ENCODE peak calls at places on chromosomes 1 and 21, in ten cellular contexts. A, Q, U, E, Y, G, L, D, H and K are unnamed samples.

GRCh38 chr1:5485436-5485835 is 506.8 kb downstream of the NPHP4 start:
- DNase-seq in U (no peak), H (no peak), A (no peak), E (no peak), D (no peak), L (no peak), Y (no peak), G (no peak), Q (no peak), K (no peak)

GRCh38 chr21:44736291-44737004 is 25.1 kb upstream of the TSPEAR start:
- DNase-seq in Q (no peak), Y (peak), U (no peak), L (no peak), G (no peak), H (peak), D (no peak), A (no peak), E (no peak), K (no peak)

GRCh38 chr21:39637971-39638628 is 25.4 kb downstream of the B3GALT5 start:
- DNase-seq in G (no peak), Y (no peak), A (no peak), D (no peak), Q (no peak), U (no peak), H (peak), L (no peak), E (no peak), K (no peak)

GRCh38 chr1:215900684-215901083 is 333.6 kb downstream of the KCTD3 start:
- DNase-seq in A (peak), L (no peak), G (no peak), U (no peak), H (no peak), Y (no peak), Q (no peak), D (no peak), E (no peak), K (no peak)

GRCh38 chr1:6185635-6186382 is 5.7 kb upstream of the CHD5 start:
- DNase-seq in H (peak), Y (no peak), Q (no peak), E (no peak), D (peak), A (no peak), L (no peak), U (no peak), G (peak), K (no peak)

GRCh38 chr21:41766051-41766882 is 585 bp downstream of the RIPK4 start:
- DNase-seq in G (no peak), E (no peak), Q (no peak), H (no peak), U (no peak), L (no peak), D (peak), A (no peak), Y (no peak), K (no peak)

GRCh38 chr21:45454081-45454923 is 49.3 kb downstream of the COL18A1 start:
- DNase-seq in G (no peak), H (no peak), U (no peak), Y (no peak), L (no peak), E (no peak), D (no peak), Q (no peak), A (no peak), K (no peak)

GRCh38 chr1:59290173-59290954 is 6.5 kb upstream of the FGGY start:
- DNase-seq in U (peak), H (peak), Q (no peak), Y (no peak), D (peak), E (no peak), G (no peak), A (no peak), L (peak), K (peak)

GRCh38 chr1:15004396-15004795 is 149.2 kb upstream of the TMEM51 start:
- DNase-seq in A (no peak), U (no peak), H (no peak), L (no peak), Y (no peak), G (no peak), E (no peak), D (no peak), Q (no peak), K (no peak)

GRCh38 chr1:12097321-12097720 is 34.2 kb downstream of the TNFRSF8 start:
- DNase-seq in G (no peak), Q (no peak), H (no peak), D (no peak), U (no peak), A (no peak), L (no peak), Y (no peak), E (no peak), K (no peak)

GRCh38 chr1:198467342-198467741 is 73.1 kb downstream of the ATP6V1G3 start:
- DNase-seq in D (no peak), H (no peak), U (no peak), E (no peak), L (no peak), Q (no peak), Y (no peak), A (no peak), G (no peak), K (no peak)

GRCh38 chr21:25254491-25255174 is 352.6 kb downstream of the MRPL39 start:
- DNase-seq in G (no peak), L (no peak), E (no peak), Q (no peak), Y (no peak), A (no peak), D (no peak), U (no peak), H (no peak), K (no peak)

GRCh38 chr1:5945445-5945844 is 46.8 kb downstream of the NPHP4 start:
- DNase-seq in U (no peak), D (peak), Y (no peak), Q (no peak), L (no peak), E (no peak), H (no peak), G (no peak), A (no peak), K (no peak)

GRCh38 chr1:171793656-171794055 is 12.2 kb downstream of the METTL13 start:
- DNase-seq in U (no peak), H (no peak), E (no peak), L (no peak), G (no peak), A (no peak), Q (no peak), D (no peak), Y (no peak), K (no peak)

GRCh38 chr21:33924766-33925100 is 9.1 kb upstream of the ATP5PO start:
- DNase-seq in U (no peak), Y (no peak), E (no peak), D (no peak), H (peak), Q (no peak), G (no peak), A (no peak), L (no peak), K (no peak)

GRCh38 chr1:200243042-200243437 is 166.8 kb downstream of the ZNF281 start:
- DNase-seq in A (peak), U (no peak), Q (no peak), E (no peak), Y (no peak), L (no peak), H (peak), G (no peak), D (no peak), K (no peak)

GRCh38 chr1:68116643-68117235 is 66.3 kb upstream of the DIRAS3 start:
- DNase-seq in L (peak), D (peak), U (peak), E (no peak), A (no peak), Y (peak), G (peak), H (peak), Q (no peak), K (peak)

GRCh38 chr1:108124023-108124422 is 76.1 kb downstream of the SLC25A24 start:
- DNase-seq in Y (no peak), L (no peak), D (no peak), E (no peak), H (no peak), Q (no peak), G (no peak), A (no peak), U (no peak), K (no peak)

GRCh38 chr1:61753998-61754508 is 11.8 kb downstream of the PATJ start:
- DNase-seq in Y (no peak), G (no peak), L (no peak), E (no peak), H (no peak), U (no peak), A (no peak), D (no peak), Q (no peak), K (no peak)

GRCh38 chr21:42261832-42262200 is 42.9 kb downstream of the ABCG1 start:
- DNase-seq in L (no peak), U (no peak), Y (peak), G (no peak), E (no peak), D (no peak), H (no peak), Q (no peak), A (no peak), K (no peak)

GRCh38 chr1:148362141-148362929 is 120.8 kb downstream of the PPIAL4G start:
- DNase-seq in A (no peak), H (no peak), D (peak), G (peak), Q (no peak), U (no peak), Y (no peak), L (no peak), E (no peak), K (no peak)

GRCh38 chr1:246837418-246838117 is 94.2 kb downstream of the AHCTF1 start:
- DNase-seq in G (no peak), U (no peak), E (no peak), H (no peak), D (no peak), A (no peak), L (no peak), Y (no peak), Q (no peak), K (no peak)

GRCh38 chr1:219847215-219847855 is 81.0 kb downstream of the SLC30A10 start:
- DNase-seq in H (no peak), D (peak), G (no peak), Q (no peak), E (no peak), Y (no peak), A (no peak), L (no peak), U (no peak), K (no peak)

GRCh38 chr1:20183876-20184275 is 2.0 kb upstream of the UBXN10 start:
- DNase-seq in E (no peak), Y (no peak), L (no peak), H (no peak), D (no peak), G (no peak), U (no peak), Q (no peak), A (no peak), K (no peak)

GRCh38 chr1:175338447-175339135 is 146.0 kb upstream of the KIAA0040 start:
- DNase-seq in Q (no peak), L (no peak), D (no peak), A (no peak), G (peak), E (no peak), H (no peak), Y (peak), U (no peak), K (peak)

GRCh38 chr1:68174173-68175113 is 57.9 kb downstream of the WLS start:
- DNase-seq in A (no peak), Q (peak), G (no peak), E (peak), Y (no peak), L (peak), H (peak), D (peak), U (peak), K (no peak)

GRCh38 chr1:42961560-42962091 is 3.0 kb upstream of the SLC2A1 start:
- DNase-seq in U (no peak), L (no peak), G (no peak), H (no peak), Y (no peak), D (no peak), Q (no peak), A (no peak), E (no peak), K (no peak)

GRCh38 chr1:217462159-217462558 is 168.7 kb downstream of the GPATCH2 start:
- DNase-seq in E (no peak), H (no peak), U (no peak), Y (no peak), G (no peak), Q (no peak), L (no peak), A (no peak), D (no peak), K (no peak)

GRCh38 chr1:218705391-218705790 is 360.3 kb downstream of the TGFB2 start:
- DNase-seq in G (no peak), Q (no peak), E (no peak), U (no peak), Y (no peak), H (no peak), A (no peak), L (peak), D (no peak), K (no peak)

GRCh38 chr1:219130536-219130935 is 43.1 kb upstream of the LYPLAL1 start:
- DNase-seq in Y (no peak), H (no peak), U (no peak), E (no peak), Q (no peak), D (no peak), G (no peak), L (no peak), A (no peak), K (no peak)